ENCODE peak calls at places on chromosomes 6 and 20, in four cellular contexts. One of them, this sample, is unnamed.
A peak's percentile ranks its signal among the peaks of the same experiment; 100 is the strongest.

GRCh38 chr6:113825776-113826175 is 31.4 kb upstream of the MARCKS start:
- DNase-seq in A549: no peak
- DNase-seq in HepG2: no peak
- DNase-seq in K562: no peak
- DNase-seq in this sample: no peak

GRCh38 chr6:24489470-24489869 is at the start of gene GPLD1:
- DNase-seq in A549: no peak
- DNase-seq in K562: no peak
- DNase-seq in HepG2: no peak
- DNase-seq in this sample: no peak

GRCh38 chr6:49284134-49284533 is 178.9 kb downstream of the MMUT start:
- DNase-seq in K562: no peak
- DNase-seq in A549: no peak
- DNase-seq in HepG2: no peak
- DNase-seq in this sample: no peak

GRCh38 chr6:3299221-3299620 is 40.5 kb downstream of the PSMG4 start:
- DNase-seq in K562: no peak
- DNase-seq in A549: no peak
- DNase-seq in HepG2: no peak
- DNase-seq in this sample: no peak

GRCh38 chr6:29747688-29748250 is 24.5 kb downstream of the HLA-F start:
- DNase-seq in A549: no peak
- DNase-seq in K562: no peak
- DNase-seq in HepG2: no peak
- DNase-seq in this sample: no peak

GRCh38 chr6:1869766-1870165 is 260.1 kb downstream of the FOXC1 start:
- DNase-seq in HepG2: no peak
- DNase-seq in K562: no peak
- DNase-seq in A549: no peak
- DNase-seq in this sample: no peak

GRCh38 chr6:33410711-33411631 is at the start of gene PHF1:
- DNase-seq in K562: peak; percentile 88
- DNase-seq in A549: peak; percentile 56
- DNase-seq in HepG2: no peak
- DNase-seq in this sample: peak; percentile 74

GRCh38 chr20:23167436-23167835 is 81.3 kb upstream of the CD93 start:
- DNase-seq in HepG2: no peak
- DNase-seq in A549: no peak
- DNase-seq in K562: no peak
- DNase-seq in this sample: no peak

GRCh38 chr6:148874698-148875293 is 128.0 kb downstream of the UST start:
- DNase-seq in K562: peak; percentile 5
- DNase-seq in HepG2: no peak
- DNase-seq in A549: no peak
- DNase-seq in this sample: no peak

GRCh38 chr20:12012241-12013222 is 94.8 kb downstream of the BTBD3 start:
- DNase-seq in K562: peak; percentile 44
- DNase-seq in A549: peak; percentile 61
- DNase-seq in HepG2: peak; percentile 67
- DNase-seq in this sample: peak; percentile 78

GRCh38 chr20:56316483-56316882 is 42.3 kb upstream of the FAM210B start:
- DNase-seq in HepG2: no peak
- DNase-seq in A549: no peak
- DNase-seq in K562: no peak
- DNase-seq in this sample: no peak

GRCh38 chr20:60589624-60590023 is 631.4 kb downstream of the CDH26 start:
- DNase-seq in K562: peak; percentile 37
- DNase-seq in HepG2: no peak
- DNase-seq in A549: no peak
- DNase-seq in this sample: peak; percentile 7

GRCh38 chr6:116008470-116009229 is 52.0 kb downstream of the FRK start:
- DNase-seq in K562: no peak
- DNase-seq in HepG2: no peak
- DNase-seq in A549: no peak
- DNase-seq in this sample: no peak

GRCh38 chr20:22861990-22862389 is 173.1 kb upstream of the SSTR4 start:
- DNase-seq in HepG2: no peak
- DNase-seq in A549: no peak
- DNase-seq in K562: no peak
- DNase-seq in this sample: no peak

GRCh38 chr6:168968228-168968627 is 285.4 kb downstream of the THBS2 start:
- DNase-seq in K562: peak; percentile 17
- DNase-seq in HepG2: peak; percentile 44
- DNase-seq in A549: no peak
- DNase-seq in this sample: no peak

GRCh38 chr6:18213439-18213838 is 50.9 kb downstream of the DEK start:
- DNase-seq in A549: no peak
- DNase-seq in K562: no peak
- DNase-seq in HepG2: no peak
- DNase-seq in this sample: no peak

GRCh38 chr6:30965140-30965601 is 18.3 kb upstream of the MUC21 start:
- DNase-seq in K562: no peak
- DNase-seq in A549: no peak
- DNase-seq in HepG2: no peak
- DNase-seq in this sample: no peak

GRCh38 chr6:146857960-146858308 is 259.2 kb downstream of the ADGB start:
- DNase-seq in HepG2: no peak
- DNase-seq in K562: peak; percentile 65
- DNase-seq in A549: peak; percentile 2
- DNase-seq in this sample: no peak

GRCh38 chr20:47215653-47216397 is 140.7 kb downstream of the ZMYND8 start:
- DNase-seq in A549: no peak
- DNase-seq in HepG2: no peak
- DNase-seq in K562: no peak
- DNase-seq in this sample: no peak
- TF ChIP-seq PHF8 in A549: no peak
- TF ChIP-seq PHF8 in HepG2: no peak
- TF ChIP-seq PHF8 in K562: no peak
- TF ChIP-seq PHF8 in this sample: no peak

DNA sequence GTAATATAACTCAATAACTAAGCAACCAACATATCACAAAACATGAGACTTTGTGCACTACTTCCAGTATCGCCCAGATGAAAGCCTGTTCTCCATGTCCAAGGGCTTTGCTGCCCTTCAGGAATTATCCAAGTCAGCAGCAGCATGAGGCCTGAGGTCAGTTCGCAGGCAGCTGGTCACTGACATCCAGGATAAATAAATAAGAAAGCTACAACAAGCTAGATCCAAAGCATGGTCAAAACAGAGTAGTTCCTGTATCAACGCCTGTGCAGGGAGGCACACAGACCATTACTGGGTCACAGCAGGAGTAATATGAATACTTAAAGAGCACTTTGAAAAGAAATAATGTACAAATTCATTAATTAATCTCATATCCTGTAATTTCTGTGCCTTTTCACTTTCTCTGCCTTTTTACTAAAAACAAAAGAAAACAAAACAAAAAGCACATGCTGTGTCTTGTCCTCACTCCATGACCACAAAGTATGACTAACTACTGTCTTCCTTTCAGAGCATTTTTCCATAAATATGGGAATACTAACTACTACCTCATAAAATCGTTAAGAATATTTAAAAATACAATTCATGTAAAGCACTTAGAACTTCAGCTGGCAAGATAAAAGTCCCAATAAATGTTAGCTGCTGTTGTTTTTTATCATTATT is 374.9 kb upstream of the IRAK1BP1 start:
- DNase-seq in A549: no peak
- DNase-seq in K562: no peak
- DNase-seq in HepG2: no peak
- DNase-seq in this sample: no peak
- TF ChIP-seq PHF8 in A549: no peak
- TF ChIP-seq PHF8 in K562: no peak
- TF ChIP-seq PHF8 in HepG2: no peak
- TF ChIP-seq PHF8 in this sample: no peak

DNA sequence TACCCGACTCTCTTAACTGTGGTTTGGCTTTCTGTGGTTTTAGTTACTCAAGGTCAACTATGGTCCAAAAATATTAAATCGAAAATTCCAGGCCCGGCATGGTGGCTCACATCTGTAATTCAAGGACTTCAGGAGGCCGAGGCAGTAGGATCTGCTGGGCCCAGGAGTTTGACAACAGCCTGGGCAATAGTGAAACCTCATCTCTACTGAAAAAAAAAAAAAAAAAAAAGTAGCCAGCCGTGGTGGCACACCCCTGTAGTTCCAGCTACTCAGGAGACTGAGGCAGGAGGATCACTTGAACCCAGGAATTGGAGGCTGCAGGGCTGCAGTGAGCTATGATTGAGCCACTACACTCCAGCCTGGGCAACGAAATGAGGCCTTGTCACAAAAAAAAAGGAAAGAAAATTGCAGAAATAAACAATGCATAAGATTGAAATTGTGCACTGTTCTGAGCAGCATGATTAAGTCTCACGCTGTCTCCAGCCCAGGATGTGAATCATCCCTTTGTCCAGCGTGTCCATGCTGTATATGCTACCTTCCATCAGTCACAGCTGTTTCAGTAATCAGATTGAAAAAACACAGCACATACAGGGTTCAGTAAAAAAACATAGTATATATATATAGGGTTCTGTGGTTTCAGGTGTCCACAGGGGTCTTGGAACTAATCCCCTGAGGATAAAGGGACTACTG is 40.7 kb downstream of the RGS17 start:
- DNase-seq in HepG2: no peak
- DNase-seq in A549: no peak
- DNase-seq in K562: no peak
- DNase-seq in this sample: no peak
- TF ChIP-seq PHF8 in HepG2: no peak
- TF ChIP-seq PHF8 in A549: no peak
- TF ChIP-seq PHF8 in K562: no peak
- TF ChIP-seq PHF8 in this sample: no peak

DNA sequence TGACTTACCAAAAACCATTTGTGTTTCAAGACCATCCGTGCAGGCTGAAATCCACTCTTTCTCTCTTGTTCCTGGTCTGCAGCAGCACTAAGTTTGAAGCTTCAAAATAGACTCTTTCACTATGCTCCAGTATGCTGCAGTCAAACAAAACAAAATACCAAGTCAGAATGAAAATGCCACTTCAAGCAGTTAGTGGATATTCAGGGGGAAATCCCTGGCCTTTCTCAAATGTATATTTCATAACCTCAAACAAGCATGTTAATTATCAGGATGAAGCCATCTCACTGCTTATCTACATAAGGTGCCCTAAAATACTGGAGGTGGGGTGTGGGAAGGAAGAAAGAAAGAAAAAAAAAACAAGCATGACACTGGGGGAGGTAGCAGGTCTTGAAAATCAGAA is 103.5 kb downstream of the ATXN1 start:
- DNase-seq in HepG2: no peak
- DNase-seq in A549: no peak
- DNase-seq in K562: no peak
- DNase-seq in this sample: no peak
- TF ChIP-seq PHF8 in HepG2: no peak
- TF ChIP-seq PHF8 in A549: no peak
- TF ChIP-seq PHF8 in K562: no peak
- TF ChIP-seq PHF8 in this sample: no peak

GRCh38 chr6:138293428-138293827 is 75.1 kb upstream of the PBOV1 start:
- DNase-seq in HepG2: no peak
- DNase-seq in A549: no peak
- DNase-seq in K562: no peak
- DNase-seq in this sample: no peak
- TF ChIP-seq PHF8 in HepG2: no peak
- TF ChIP-seq PHF8 in A549: no peak
- TF ChIP-seq PHF8 in K562: no peak
- TF ChIP-seq PHF8 in this sample: no peak

GRCh38 chr20:34475979-34476736 is 40.1 kb upstream of the DYNLRB1 start:
- DNase-seq in HepG2: peak; percentile 47
- DNase-seq in A549: peak; percentile 40
- DNase-seq in K562: no peak
- DNase-seq in this sample: no peak
- TF ChIP-seq PHF8 in HepG2: no peak
- TF ChIP-seq PHF8 in A549: no peak
- TF ChIP-seq PHF8 in K562: no peak
- TF ChIP-seq PHF8 in this sample: no peak